ENCODE peak calls at places on chromosomes 4 and X, in five cellular contexts. P is KBM-7, W is Caki2, T is hypothalamus, O is adipocyte. Z is an unnamed sample.

GRCh38 chr4:164937576-164938270 is 39.7 kb downstream of the TRIM61 start:
- DNase-seq in P (no peak), W (no peak), T (peak; percentile 29), O (peak; percentile 25), Z (peak; percentile 19)

GRCh38 chr4:107989162-107989536 is 540 bp upstream of the HADH start:
- DNase-seq in P (no peak), W (no peak), T (no peak), O (no peak), Z (no peak)

GRCh38 chr4:78720994-78721677 is 55.0 kb upstream of the BMP2K start:
- DNase-seq in P (peak; percentile 91), W (no peak), T (no peak), O (no peak), Z (peak; percentile 38)

GRCh38 chr4:16120720-16121119 is 36.9 kb upstream of the PROM1 start:
- DNase-seq in P (no peak), W (no peak), T (no peak), O (no peak), Z (no peak)

GRCh38 chr4:22458112-22458511 is 57.8 kb downstream of the ADGRA3 start:
- DNase-seq in P (no peak), W (peak; percentile 81), T (no peak), O (no peak), Z (no peak)

GRCh38 chr4:142440093-142440492 is 406.0 kb downstream of the INPP4B start:
- DNase-seq in P (no peak), W (no peak), T (no peak), O (no peak), Z (no peak)

GRCh38 chrX:75181721-75182120 is 25.6 kb upstream of the ABCB7 start:
- DNase-seq in P (no peak), W (no peak), T (no peak), O (peak; percentile 35), Z (no peak)

GRCh38 chrX:46255066-46255465 is 290.2 kb downstream of the ZNF674 start:
- DNase-seq in P (peak; percentile 29), W (no peak), T (no peak), O (peak; percentile 35), Z (no peak)

GRCh38 chr4:1171306-1172227 is 816 bp downstream of the SPON2 start:
- DNase-seq in P (no peak), W (no peak), T (no peak), O (no peak), Z (no peak)